ENCODE peak calls at places on chromosomes 11 and 22, in five cellular contexts. A, Q, M, G and E are unnamed samples.

GRCh38 chr11:116310215-116310614 is 462.6 kb downstream of the BUD13 start:
- DNase-seq in A (no peak), G (no peak), Q (no peak), M (peak; percentile 37), E (no peak)

GRCh38 chr11:9858218-9858617 is 194.3 kb downstream of the SWAP70 start:
- DNase-seq in A (no peak), Q (no peak), M (no peak), G (no peak), E (no peak)

GRCh38 chr11:129226207-129226798 is 34.2 kb upstream of the ARHGAP32 start:
- DNase-seq in G (no peak), A (no peak), Q (no peak), M (no peak), E (no peak)

GRCh38 chr11:65643971-65644370 is 6.1 kb downstream of the SIPA1 start:
- DNase-seq in M (peak; percentile 49), A (no peak), Q (no peak), G (no peak), E (no peak)

GRCh38 chr11:71504526-71504925 is 22.5 kb upstream of the KRTAP5-7 start:
- DNase-seq in A (no peak), M (no peak), G (no peak), Q (no peak), E (no peak)

GRCh38 chr11:27697679-27698275 is 2.5 kb downstream of the BDNF start:
- DNase-seq in M (no peak), A (no peak), G (no peak), Q (no peak), E (no peak)

GRCh38 chr11:133661867-133662266 is 129.6 kb upstream of the OPCML start:
- DNase-seq in Q (no peak), G (no peak), M (no peak), A (no peak), E (no peak)

GRCh38 chr11:77799338-77799737 is 21.2 kb downstream of the RSF1 start:
- DNase-seq in A (no peak), M (no peak), Q (no peak), G (no peak), E (no peak)

GRCh38 chr22:27866136-27867091 is 52.6 kb downstream of the PITPNB start:
- DNase-seq in Q (peak; percentile 58), A (peak; percentile 23), M (peak; percentile 49), G (peak; percentile 45), E (no peak)

GRCh38 chr11:1935156-1936071 is 11.7 kb upstream of the MRPL23 start:
- DNase-seq in G (no peak), Q (no peak), A (no peak), M (no peak), E (no peak)

GRCh38 chr22:35889071-35889470 is 139.6 kb downstream of the RBFOX2 start:
- DNase-seq in M (no peak), Q (no peak), G (no peak), A (no peak), E (no peak)

GRCh38 chr11:64935634-64936081 is at the start of gene GPHA2:
- DNase-seq in G (no peak), Q (peak; percentile 79), A (no peak), M (no peak), E (no peak)

GRCh38 chr11:71139516-71140205 is 112.7 kb downstream of the SHANK2 start:
- DNase-seq in M (peak; percentile 27), A (peak; percentile 83), G (no peak), Q (peak; percentile 93), E (no peak)

GRCh38 chr22:17606472-17606871 is 22.1 kb downstream of the ATP6V1E1 start:
- DNase-seq in A (no peak), G (no peak), Q (no peak), M (peak; percentile 45), E (no peak)

GRCh38 chr22:30824711-30825110 is 130.0 kb downstream of the OSBP2 start:
- DNase-seq in G (no peak), Q (no peak), M (no peak), A (no peak), E (no peak)

GRCh38 chr22:27433585-27434190 is 367.9 kb downstream of the MN1 start:
- DNase-seq in G (no peak), M (no peak), A (no peak), Q (peak; percentile 40), E (no peak)

GRCh38 chr11:115912484-115912945 is 408.3 kb upstream of the CADM1 start:
- DNase-seq in A (no peak), M (peak; percentile 48), G (no peak), Q (no peak), E (no peak)

GRCh38 chr22:43118953-43119458 is 8.5 kb downstream of the BIK start:
- DNase-seq in A (no peak), M (no peak), G (no peak), Q (no peak), E (peak; percentile 16)

GRCh38 chr11:62433553-62434301 is 14.9 kb downstream of the SCGB1A1 start:
- DNase-seq in Q (peak; percentile 33), A (peak; percentile 39), G (peak; percentile 31), M (no peak), E (no peak)

DNA sequence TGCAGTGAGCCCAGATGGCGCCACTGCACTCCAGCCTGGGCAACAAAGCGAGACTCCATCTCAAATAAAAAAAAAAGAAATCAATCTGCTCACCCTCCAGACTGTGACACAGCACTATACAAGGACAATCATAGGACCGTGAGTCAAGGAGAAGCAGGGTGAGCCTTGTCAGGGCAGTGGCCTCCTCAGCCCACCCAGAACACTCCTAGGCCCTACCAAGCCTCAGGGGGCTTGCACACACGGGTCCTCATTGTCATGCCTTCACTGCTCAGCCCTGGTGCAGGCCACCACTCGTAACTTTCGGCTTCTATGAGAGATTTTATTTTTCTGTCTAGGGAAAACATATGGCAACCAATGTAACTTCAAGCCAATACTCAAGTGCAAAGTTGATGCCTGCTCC is 35.8 kb downstream of the DGCR2 start:
- DNase-seq in G (no peak), A (no peak), M (no peak), Q (no peak), E (no peak)
- H3K27ac ChIP-seq in G (peak overlapping the region; percentile 2), A (no peak overlapping the region), M (peak overlapping the region; percentile 82), Q (peak overlapping the region; percentile 48), E (peak overlapping the region; percentile 7)

GRCh38 chr22:45524157-45524556 is 21.5 kb downstream of the FBLN1 start:
- DNase-seq in Q (no peak), G (no peak), M (no peak), A (no peak), E (no peak)
- H3K36me3 ChIP-seq in Q (no peaks in the 10 kb centered on the region), G (no peaks in the 10 kb centered on the region), M (no peaks in the 10 kb centered on the region), A (no peaks in the 10 kb centered on the region), E (no peaks in the 10 kb centered on the region)

DNA sequence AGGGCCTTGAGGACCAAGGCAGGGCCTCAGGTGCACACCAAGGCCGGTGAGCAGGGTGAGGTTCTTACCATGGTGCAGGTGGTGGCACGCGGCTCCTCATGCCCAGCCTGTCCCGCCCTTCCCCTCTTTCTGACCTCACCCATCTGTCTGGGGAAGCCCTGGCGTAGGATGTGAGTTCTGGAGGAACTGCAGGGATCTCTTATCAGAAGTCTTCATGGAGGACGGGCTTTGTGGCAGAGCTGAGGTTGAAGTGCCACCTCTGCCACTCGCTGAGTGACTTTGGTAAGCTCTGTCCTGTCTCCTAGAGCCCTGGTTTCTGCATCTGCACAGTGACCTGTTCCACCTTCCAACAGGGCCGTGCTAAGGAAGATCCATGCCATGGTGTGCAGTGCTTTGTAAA is 49.1 kb downstream of the LRRC32 start:
- DNase-seq in G (no peak), A (no peak), M (no peak), Q (no peak), E (no peak)
- TF ChIP-seq CTCF in G (no peak), A (no peak), M (no peak), Q (no peak), E (no peak)

GRCh38 chr11:44224867-44225501 is 85.0 kb downstream of the ALX4 start:
- DNase-seq in Q (no peak), A (no peak), G (no peak), M (no peak), E (no peak)

GRCh38 chr11:44223261-44223660 is 86.7 kb downstream of the ALX4 start:
- DNase-seq in G (no peak), Q (no peak), M (no peak), A (no peak), E (peak; percentile 63)

GRCh38 chr11:44221486-44221885 is 88.5 kb downstream of the ALX4 start:
- DNase-seq in A (no peak), M (no peak), Q (no peak), G (no peak), E (no peak)

GRCh38 chr11:44219830-44220778 is 89.8 kb downstream of the ALX4 start:
- DNase-seq in Q (no peak), M (no peak), A (no peak), G (no peak), E (no peak)

DNA sequence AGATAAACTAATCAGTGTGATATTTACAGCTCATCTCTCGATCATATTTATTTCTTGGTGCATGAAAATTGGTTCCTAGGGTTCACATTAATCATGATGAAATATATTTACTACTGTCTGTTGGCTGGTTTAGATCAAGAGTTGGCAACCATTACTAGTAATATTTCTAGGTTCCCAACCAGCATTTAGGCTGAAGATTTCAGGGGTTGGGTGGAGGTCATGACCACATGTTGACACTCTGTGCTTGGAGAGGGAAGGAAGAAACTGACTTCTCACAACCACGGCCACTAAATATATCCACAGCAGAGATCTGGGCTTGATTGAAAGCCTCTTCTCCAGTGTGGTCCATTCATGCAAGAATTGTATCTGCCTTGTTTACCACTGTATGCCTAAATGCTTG is 87.9 kb downstream of the ALX4 start:
- DNase-seq in A (no peak), G (no peak), M (no peak), Q (no peak), E (no peak)
- H3K27ac ChIP-seq in A (no peak overlapping the region), G (no peak overlapping the region), M (no peak overlapping the region), Q (no peak overlapping the region), E (no peak overlapping the region)

GRCh38 chr11:20754957-20755356 is 85.6 kb downstream of the NELL1 start:
- DNase-seq in M (peak; percentile 34), G (no peak), Q (no peak), A (no peak), E (no peak)
- H3K36me3 ChIP-seq in M (no peaks in the 10 kb centered on the region), G (no peaks in the 10 kb centered on the region), Q (no peaks in the 10 kb centered on the region), A (no peaks in the 10 kb centered on the region), E (no peaks in the 10 kb centered on the region)

DNA sequence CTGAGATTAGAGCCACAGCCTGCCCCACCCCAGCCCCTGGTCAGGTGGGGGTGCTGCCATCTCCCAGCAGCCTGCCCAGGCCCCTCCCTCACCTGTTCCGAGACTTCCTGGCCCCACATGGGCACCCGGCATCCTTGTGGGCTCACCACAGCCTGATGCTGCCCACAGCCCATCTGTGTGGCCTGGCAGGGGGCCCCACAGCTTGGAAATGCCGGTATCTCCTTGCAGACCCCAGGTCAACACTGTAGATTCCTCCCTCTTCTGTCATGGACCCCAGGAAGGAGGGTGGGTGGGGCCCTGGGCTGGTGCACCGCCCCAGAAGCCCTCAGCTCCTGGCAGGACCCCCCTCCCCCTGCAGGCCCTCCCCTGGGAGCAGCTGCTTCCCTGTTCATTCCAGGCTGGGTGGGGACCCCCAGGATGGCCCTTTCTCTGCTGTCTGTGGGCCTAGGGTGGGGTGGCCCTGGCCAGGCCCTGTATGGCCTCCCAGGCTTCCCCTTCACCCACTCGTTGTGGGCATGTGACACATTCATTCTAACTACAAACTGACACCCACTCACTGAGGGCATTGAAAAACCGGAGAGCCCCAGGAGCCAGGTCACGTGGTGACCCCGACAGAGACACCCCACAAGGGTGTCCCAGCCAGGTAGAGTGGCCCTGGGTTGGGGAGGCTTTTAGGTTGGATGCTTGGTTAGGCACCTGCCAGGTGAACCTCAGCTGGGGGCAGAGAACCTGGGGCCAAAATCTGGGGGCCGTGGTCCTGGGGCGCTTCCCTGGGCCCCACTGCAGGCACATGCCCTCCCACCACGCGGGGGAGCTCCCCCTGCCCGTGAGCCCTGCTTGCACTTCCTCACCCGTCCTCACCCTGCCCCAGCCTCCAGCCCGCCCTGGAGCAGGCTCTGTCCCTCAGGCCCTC is 44.1 kb upstream of the CCDC188 start:
- DNase-seq in M (no peak), G (no peak), Q (no peak), A (no peak), E (no peak)
- TF ChIP-seq CTCF in M (no peak), G (no peak), Q (no peak), A (no peak), E (no peak)

GRCh38 chr11:125338886-125339811 is 156.9 kb downstream of the FEZ1 start:
- DNase-seq in Q (no peak), A (no peak), M (peak; percentile 50), G (no peak), E (peak; percentile 19)
- H3K27ac ChIP-seq in Q (no peak overlapping the region), A (no peak overlapping the region), M (peak overlapping the region; percentile 76), G (peak overlapping the region; percentile 76), E (no peak overlapping the region)